ENCODE peak calls at places on chromosomes 1 and 21, in eight cellular contexts. T is astrocyte; B is heart left ventricle; R is CD4-positive, alpha-beta memory T cell; A is left ventricle myocardium inferior; S is esophagus muscularis mucosa; W is body of pancreas; H is transverse colon. N is an unnamed sample. For H3K9me3, the result is how much of the 10 kb centered on the place peaks cover.

GRCh38 chr1:154812911-154813816 is 56.9 kb downstream of the KCNN3 start:
- DNase-seq in H (no peak), S (no peak), B (peak), T (peak), W (peak), A (peak), R (no peak), N (peak)

GRCh38 chr1:224880593-224881307 is 48.7 kb upstream of the DNAH14 start:
- DNase-seq in T (no peak), W (no peak), R (no peak), H (peak), S (no peak), A (no peak), B (no peak), N (no peak)

GRCh38 chr1:227903614-227904501 is 43.9 kb downstream of the WNT9A start:
- DNase-seq in H (no peak), B (no peak), A (no peak), W (peak), S (no peak), R (no peak), T (no peak), N (no peak)

GRCh38 chr1:70353641-70354331 is 736 bp downstream of the ANKRD13C start:
- DNase-seq in S (peak), W (peak), A (no peak), H (no peak), B (no peak), T (peak), R (peak), N (peak)

GRCh38 chr21:19935459-19935858 is 1062.8 kb upstream of the NCAM2 start:
- DNase-seq in T (no peak), S (no peak), H (no peak), R (no peak), W (no peak), B (no peak), A (no peak), N (no peak)

GRCh38 chr1:156448134-156448967 is 52.2 kb downstream of the MEF2D start:
- DNase-seq in T (no peak), H (no peak), B (no peak), R (no peak), A (no peak), W (no peak), S (no peak), N (no peak)

GRCh38 chr1:81920245-81920740 is 119.6 kb downstream of the ADGRL2 start:
- DNase-seq in A (peak), T (peak), H (no peak), S (no peak), B (peak), W (peak), R (no peak), N (no peak)

GRCh38 chr1:209675567-209676154 is 449 bp downstream of the G0S2 start:
- DNase-seq in R (no peak), B (peak), T (peak), S (no peak), A (peak), W (peak), H (peak), N (no peak)

GRCh38 chr1:155261401-155261887 is 716 bp downstream of the SCAMP3 start:
- DNase-seq in A (no peak), T (no peak), W (peak), H (no peak), R (no peak), S (no peak), B (no peak), N (no peak)

GRCh38 chr21:42079008-42079938 is 8.2 kb downstream of the UMODL1 start:
- DNase-seq in S (no peak), R (no peak), A (no peak), W (no peak), H (no peak), B (no peak), T (no peak), N (no peak)

GRCh38 chr1:100866901-100867206 is 27.8 kb downstream of the EXTL2 start:
- DNase-seq in W (no peak), S (no peak), A (no peak), B (no peak), T (no peak), R (no peak), H (no peak), N (no peak)

GRCh38 chr1:170967042-170967910 is 31.9 kb downstream of the MROH9 start:
- DNase-seq in B (no peak), T (peak), S (no peak), W (peak), A (no peak), H (no peak), R (peak), N (no peak)

DNA sequence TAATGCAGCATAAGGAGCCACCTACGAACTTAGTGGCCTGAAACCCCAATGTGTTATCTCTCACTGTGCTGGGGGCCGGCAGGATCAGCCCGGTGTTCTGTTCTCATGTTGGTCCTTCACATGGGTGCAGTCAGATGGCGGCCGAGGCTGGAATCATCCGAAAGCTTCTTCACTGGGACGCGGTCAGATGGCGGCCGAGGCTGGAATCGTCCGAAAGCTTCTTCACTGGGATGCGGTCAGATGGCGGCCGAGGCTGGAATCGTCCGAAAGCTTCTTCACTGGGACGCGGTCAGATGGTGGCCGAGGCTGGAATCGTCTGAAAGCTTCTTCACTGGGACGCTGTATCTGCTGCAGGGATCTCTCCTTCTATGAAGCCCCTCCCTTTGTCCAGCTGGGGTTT is 12.6 kb upstream of the PCBP3 start:
- DNase-seq in W (no peak), B (no peak), H (no peak), T (no peak), R (no peak), A (no peak), S (peak), N (no peak)
- H3K9me3 ChIP-seq in W (under half), B (under half), H (under half), T (under half), R (under half), A (under half), S (under half), N (under half)

DNA sequence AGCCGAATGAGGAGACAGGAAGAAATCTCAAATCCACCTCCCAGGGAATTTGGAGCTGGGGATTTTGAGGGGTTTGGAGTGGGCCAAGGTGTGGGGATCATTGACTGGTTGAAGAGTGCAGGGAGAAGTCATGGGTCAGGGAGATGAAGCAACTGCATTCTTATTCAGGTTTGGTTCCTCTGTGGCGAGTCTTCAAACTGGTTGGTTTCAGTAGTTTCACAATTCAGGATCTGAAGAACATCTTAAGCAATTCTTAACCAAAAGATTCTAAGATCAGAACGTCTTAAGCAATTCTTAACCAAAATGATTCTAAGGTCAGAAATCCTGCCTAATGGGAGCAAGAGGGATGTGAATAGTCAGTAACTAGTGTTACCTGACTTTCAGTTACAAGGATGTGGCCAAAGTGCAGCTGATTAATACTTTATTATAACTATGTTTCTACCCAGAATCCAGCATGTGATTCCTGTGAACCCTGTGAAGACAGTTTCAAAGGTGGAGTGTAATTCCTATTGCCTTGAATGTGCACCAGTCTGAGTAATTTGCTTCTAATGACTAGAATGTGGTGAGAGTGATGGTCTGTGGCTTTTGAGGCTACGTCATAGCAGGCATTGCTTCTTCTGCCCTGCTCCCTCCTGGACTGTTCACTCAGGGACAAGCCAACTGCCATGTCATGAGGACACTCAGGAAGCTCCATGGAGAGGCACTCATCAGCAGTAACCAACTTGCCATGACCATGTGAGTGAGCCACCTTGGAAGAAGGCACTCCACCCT is 61.2 kb downstream of the OLFML3 start:
- DNase-seq in H (no peak), W (no peak), T (peak), B (no peak), A (no peak), S (no peak), R (no peak), N (no peak)
- H3K9me3 ChIP-seq in H (under half), W (under half), T (under half), B (under half), A (under half), S (under half), R (under half), N (under half)

DNA sequence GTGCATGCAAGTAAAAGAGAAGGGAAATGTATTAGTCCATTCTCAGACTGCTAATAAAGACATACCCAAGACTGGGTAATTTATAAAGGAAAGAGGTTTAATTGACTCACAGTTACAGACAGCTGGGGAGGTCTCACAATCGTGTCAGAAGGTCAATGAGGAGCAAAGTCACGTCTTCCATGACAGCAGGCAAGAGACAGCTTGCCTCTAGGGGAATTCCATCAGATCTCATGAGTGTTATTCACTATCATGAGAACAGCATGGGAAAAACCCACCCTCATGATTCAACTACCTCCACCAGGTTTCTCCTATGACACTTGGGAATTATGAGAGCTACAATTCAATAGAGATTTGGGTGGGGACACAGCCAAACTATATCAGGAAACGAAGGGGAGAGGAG is 8.1 kb downstream of the KRTAP21-3 start:
- DNase-seq in H (no peak), R (no peak), S (no peak), A (no peak), B (no peak), T (no peak), W (no peak), N (no peak)
- H3K9me3 ChIP-seq in H (under half), R (under half), S (under half), A (under half), B (under half), T (under half), W (under half), N (under half)

GRCh38 chr1:238647877-238648276 is 738.5 kb upstream of the CHRM3 start:
- DNase-seq in B (no peak), A (no peak), H (no peak), S (no peak), W (no peak), R (no peak), T (peak), N (no peak)

GRCh38 chr1:238648296-238648695 is 738.1 kb upstream of the CHRM3 start:
- DNase-seq in W (no peak), B (no peak), H (no peak), S (no peak), R (no peak), T (no peak), A (no peak), N (no peak)

GRCh38 chr1:238648756-238649155 is 737.6 kb upstream of the CHRM3 start:
- DNase-seq in S (no peak), H (no peak), T (peak), R (no peak), B (no peak), W (no peak), A (no peak), N (no peak)

GRCh38 chr1:238652346-238652968 is 733.9 kb upstream of the CHRM3 start:
- DNase-seq in R (no peak), W (no peak), S (no peak), B (no peak), H (no peak), A (no peak), T (peak), N (no peak)

GRCh38 chr1:238649200-238649599 is 737.2 kb upstream of the CHRM3 start:
- DNase-seq in R (no peak), B (no peak), S (no peak), T (no peak), H (no peak), A (no peak), W (no peak), N (no peak)
- H3K9me3 ChIP-seq in R (under half), B (under half), S (under half), T (under half), H (under half), A (under half), W (under half), N (under half)

GRCh38 chr1:167330601-167331293 is 110.1 kb downstream of the POU2F1 start:
- DNase-seq in R (no peak), T (no peak), A (no peak), H (no peak), S (no peak), W (no peak), B (no peak), N (no peak)

GRCh38 chr1:167328306-167328705 is 107.6 kb downstream of the POU2F1 start:
- DNase-seq in H (no peak), R (no peak), T (no peak), B (no peak), A (no peak), W (no peak), S (no peak), N (no peak)

GRCh38 chr1:167328762-167329483 is 108.2 kb downstream of the POU2F1 start:
- DNase-seq in R (no peak), S (no peak), B (no peak), A (no peak), T (peak), W (no peak), H (peak), N (no peak)

GRCh38 chr1:167322483-167322882 is 101.8 kb downstream of the POU2F1 start:
- DNase-seq in H (no peak), R (no peak), S (no peak), W (no peak), B (no peak), A (no peak), T (no peak), N (no peak)

GRCh38 chr1:167325151-167325550 is 104.5 kb downstream of the POU2F1 start:
- DNase-seq in A (no peak), W (no peak), T (no peak), S (no peak), R (no peak), H (no peak), B (no peak), N (no peak)
- H3K9me3 ChIP-seq in A (under half), W (under half), T (under half), S (under half), R (under half), H (under half), B (under half), N (under half)

GRCh38 chr21:23613014-23613413 is 1994.3 kb downstream of the MRPL39 start:
- DNase-seq in H (no peak), T (no peak), S (no peak), R (no peak), B (no peak), A (no peak), W (no peak), N (no peak)
- H3K9me3 ChIP-seq in H (under half), T (under half), S (under half), R (under half), B (under half), A (under half), W (under half), N (under half)

DNA sequence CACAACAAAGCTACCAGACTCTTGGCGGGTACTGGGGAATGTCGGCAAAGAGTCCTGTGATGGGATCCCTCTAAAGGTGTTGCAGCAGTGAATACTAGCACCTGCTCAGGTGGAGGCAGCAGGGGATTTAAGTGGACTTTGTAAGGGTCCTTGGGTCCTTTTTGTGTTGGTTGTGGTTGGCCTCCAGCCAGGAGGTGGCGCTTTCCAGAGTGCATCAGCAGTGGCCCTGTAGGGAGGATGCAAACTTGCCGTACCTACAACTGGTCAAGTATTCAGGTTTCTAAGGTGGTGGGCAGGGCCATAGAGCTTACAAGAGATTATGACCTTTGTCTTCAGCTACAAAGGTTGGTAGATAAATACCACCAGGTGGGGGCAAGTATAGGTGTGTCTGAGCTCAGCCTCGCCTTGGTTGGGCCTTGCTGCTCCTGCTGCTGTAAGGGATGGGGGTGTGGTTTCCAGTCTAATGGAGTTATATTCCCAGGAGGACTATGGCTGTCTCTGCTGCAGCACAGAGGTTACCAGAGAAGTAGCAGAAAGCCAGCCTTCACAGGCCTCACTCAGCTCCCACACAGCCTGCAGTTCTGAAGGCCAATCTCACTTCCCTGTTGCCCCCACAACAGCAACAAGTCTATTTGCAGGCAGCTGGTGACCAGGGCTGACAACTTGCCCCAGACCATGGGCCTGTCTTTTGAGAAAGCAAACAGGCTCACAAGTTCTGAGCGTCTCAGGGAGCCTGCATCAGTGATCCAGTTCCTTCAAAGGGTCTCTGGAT is 7.3 kb downstream of the OR2M5 start:
- DNase-seq in W (no peak), A (no peak), B (no peak), H (no peak), R (no peak), T (no peak), S (no peak), N (no peak)
- H3K9me3 ChIP-seq in W (under half), A (under half), B (under half), H (under half), R (under half), T (under half), S (under half), N (under half)

GRCh38 chr1:152220166-152221163 is 3.5 kb downstream of the HRNR start:
- DNase-seq in T (no peak), R (no peak), H (no peak), B (no peak), A (no peak), W (no peak), S (no peak), N (no peak)
- H3K9me3 ChIP-seq in T (under half), R (under half), H (under half), B (under half), A (under half), W (under half), S (under half), N (under half)